ENCODE peak calls at places on chromosomes 2 and 18, in four cellular contexts. M is A549, Q is K562, X is H1. S is an unnamed sample.

GRCh38 chr2:112691761-112692370 is 29.0 kb upstream of the NT5DC4 start:
- DNase-seq in Q (no peak), X (no peak), M (no peak), S (no peak)

GRCh38 chr2:30511122-30512083 is 64.4 kb downstream of the LCLAT1 start:
- DNase-seq in X (no peak), Q (peak; percentile 26), M (no peak), S (peak; percentile 81)

GRCh38 chr18:78994000-78994399 is 14.4 kb downstream of the SALL3 start:
- DNase-seq in Q (no peak), M (no peak), X (no peak), S (no peak)

GRCh38 chr2:56448999-56449431 is 265.2 kb downstream of the CCDC85A start:
- DNase-seq in M (peak; percentile 51), Q (no peak), X (no peak), S (peak; percentile 88)

GRCh38 chr2:120632796-120633646 is 102.6 kb upstream of the GLI2 start:
- DNase-seq in M (no peak), X (no peak), Q (no peak), S (peak; percentile 50)

GRCh38 chr2:171893196-171893823 is 734 bp downstream of the SLC25A12 start:
- DNase-seq in M (no peak), X (no peak), Q (peak; percentile 33), S (no peak)

GRCh38 chr18:5582849-5583667 is 39.3 kb upstream of the EPB41L3 start:
- DNase-seq in X (no peak), Q (no peak), M (no peak), S (no peak)

GRCh38 chr2:102166189-102166845 is 20.5 kb upstream of the IL1RL2 start:
- DNase-seq in M (no peak), X (no peak), Q (peak; percentile 25), S (peak; percentile 67)

GRCh38 chr2:20663196-20664070 is 3.5 kb upstream of the GDF7 start:
- DNase-seq in X (no peak), M (no peak), Q (no peak), S (no peak)

GRCh38 chr2:143075711-143076110 is 53.5 kb upstream of the ARHGAP15 start:
- DNase-seq in X (no peak), M (no peak), Q (no peak), S (no peak)

GRCh38 chr2:143070688-143071087 is 58.5 kb upstream of the ARHGAP15 start:
- DNase-seq in M (no peak), Q (no peak), X (no peak), S (no peak)

GRCh38 chr2:143068094-143068890 is 60.9 kb upstream of the ARHGAP15 start:
- DNase-seq in M (no peak), X (no peak), Q (no peak), S (no peak)

DNA sequence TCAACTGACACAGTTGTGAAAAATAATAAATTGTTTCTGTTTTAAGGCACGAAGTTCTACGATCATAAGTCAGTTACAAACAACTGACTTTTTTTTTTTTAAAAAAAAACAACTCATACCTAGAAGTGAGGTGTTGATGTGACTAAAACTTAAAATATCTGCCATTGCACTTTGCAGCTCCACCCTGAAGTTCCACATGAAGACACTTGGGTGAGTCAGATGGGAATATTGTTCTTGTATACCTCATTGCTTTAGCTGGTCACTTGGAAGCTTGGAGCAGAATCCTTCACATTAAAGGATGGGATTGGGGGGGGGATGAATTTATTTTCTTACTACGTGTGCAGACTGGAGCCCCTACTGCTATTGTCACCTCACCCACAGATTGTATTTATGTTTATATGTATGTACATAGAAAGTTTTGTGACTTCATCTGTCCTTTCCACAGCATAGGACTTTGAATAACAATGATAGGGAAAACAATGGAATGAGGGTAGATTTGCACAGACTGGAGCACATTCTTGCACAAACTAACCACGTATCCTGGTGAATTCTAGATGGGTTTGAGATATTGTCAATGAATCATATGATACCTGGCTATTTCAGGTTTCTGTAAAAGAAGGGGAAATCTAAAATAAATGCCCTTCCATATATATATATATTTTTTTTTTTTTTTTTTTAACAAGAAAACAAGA is 57.9 kb upstream of the ARHGAP15 start:
- DNase-seq in M (no peak), Q (no peak), X (no peak), S (no peak)
- TF ChIP-seq KDM1A in M (no peak), Q (no peak), X (no peak), S (no peak)

DNA sequence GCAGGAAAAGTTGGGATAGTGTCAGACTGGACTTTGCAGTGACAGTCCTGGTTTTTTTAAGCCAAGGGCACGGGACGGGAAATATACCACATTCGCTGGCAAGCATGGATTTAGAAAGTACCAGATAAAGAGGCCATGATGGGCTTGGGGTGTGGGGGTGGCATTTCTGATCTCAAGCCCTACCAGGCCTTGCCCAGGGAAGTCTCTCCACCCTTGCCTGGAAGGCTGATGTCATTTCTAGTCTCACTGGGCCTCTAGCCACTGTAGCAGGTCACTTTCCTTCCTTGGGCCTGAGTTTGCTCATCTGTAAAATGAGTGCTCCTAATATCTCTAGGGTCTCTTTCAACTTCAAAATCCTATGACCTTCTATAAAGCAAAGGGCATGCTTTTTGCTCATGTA is 1.8 kb downstream of the ZBTB7C start:
- DNase-seq in M (no peak), Q (no peak), X (no peak), S (no peak)
- TF ChIP-seq PHF8 in M (no peak), Q (no peak), X (no peak), S (no peak)

GRCh38 chr2:212489719-212490346 is 48.8 kb downstream of the ERBB4 start:
- DNase-seq in Q (no peak), X (no peak), M (no peak), S (no peak)

GRCh38 chr2:212494413-212495020 is 44.1 kb downstream of the ERBB4 start:
- DNase-seq in M (no peak), X (no peak), Q (no peak), S (no peak)

GRCh38 chr2:212495076-212495475 is 43.5 kb downstream of the ERBB4 start:
- DNase-seq in M (no peak), X (no peak), Q (no peak), S (no peak)
- TF ChIP-seq HDAC2 in M (no peak), X (no peak), Q (no peak), S (no peak)

GRCh38 chr2:164808776-164809175 is 32.8 kb downstream of the COBLL1 start:
- DNase-seq in M (no peak), X (no peak), Q (no peak), S (peak; percentile 34)
- TF ChIP-seq KDM1A in M (no peak), X (no peak), Q (no peak), S (no peak)

S was measured in HepG2.